ENCODE peak calls at places on chromosomes 13 and 19, in six cellular contexts. V is psoas muscle, E is mucosa of descending colon, S is GM23338, H is lower lobe of right lung, K is fibroblast of lung. T is an unnamed sample. For H3K4me1, the result is how much of the 10 kb centered on the place peaks cover.

GRCh38 chr13:71867101-71867814 is at the start of gene DACH1:
- DNase-seq in V (peak), E (peak), S (peak), H (peak), K (peak), T (peak)

GRCh38 chr13:97359181-97360057 is 74.5 kb upstream of the RAP2A start:
- DNase-seq in V (no peak), E (peak), S (peak), H (no peak), K (peak), T (no peak)

GRCh38 chr13:73364706-73365105 is 305.9 kb downstream of the KLF5 start:
- DNase-seq in V (no peak), E (peak), S (no peak), H (no peak), K (no peak), T (no peak)

GRCh38 chr19:12833747-12834417 is 497 bp downstream of the RTBDN start:
- DNase-seq in V (no peak), E (no peak), S (peak), H (no peak), K (no peak), T (no peak)

GRCh38 chr19:55647732-55648656 is at the start of gene CCDC106:
- DNase-seq in V (peak), E (peak), S (peak), H (peak), K (peak), T (peak)

GRCh38 chr19:13024958-13025653 is 29.8 kb downstream of the NFIX start:
- DNase-seq in V (peak), E (peak), S (peak), H (peak), K (peak), T (no peak)

GRCh38 chr13:93521307-93521706 is 294.7 kb downstream of the GPC6 start:
- DNase-seq in V (no peak), E (no peak), S (no peak), H (no peak), K (no peak), T (no peak)

GRCh38 chr13:99382428-99383133 is 75.4 kb upstream of the GPR183 start:
- DNase-seq in V (no peak), E (peak), S (no peak), H (no peak), K (no peak), T (no peak)

GRCh38 chr13:91693466-91693865 is 295.0 kb downstream of the GPC5 start:
- DNase-seq in V (no peak), E (no peak), S (no peak), H (no peak), K (no peak), T (no peak)

GRCh38 chr13:50531917-50532899 is 311.3 kb downstream of the DLEU7 start:
- DNase-seq in V (no peak), E (peak), S (no peak), H (no peak), K (peak), T (no peak)

GRCh38 chr19:53545271-53546065 is 7.5 kb downstream of the ZNF331 start:
- DNase-seq in V (no peak), E (no peak), S (peak), H (no peak), K (peak), T (no peak)

GRCh38 chr13:110546933-110547332 is 14.6 kb downstream of the RAB20 start:
- DNase-seq in V (peak), E (peak), S (no peak), H (peak), K (peak), T (peak)

GRCh38 chr19:10908380-10908960 is 20.0 kb downstream of the YIPF2 start:
- DNase-seq in V (no peak), E (no peak), S (no peak), H (no peak), K (no peak), T (no peak)

GRCh38 chr13:83065136-83065535 is 817.1 kb downstream of the SLITRK1 start:
- DNase-seq in V (peak), E (peak), S (no peak), H (no peak), K (peak), T (no peak)

GRCh38 chr13:76992548-76993001 is 694 bp downstream of the CLN5 start:
- DNase-seq in V (no peak), E (peak), S (peak), H (no peak), K (peak), T (no peak)

DNA sequence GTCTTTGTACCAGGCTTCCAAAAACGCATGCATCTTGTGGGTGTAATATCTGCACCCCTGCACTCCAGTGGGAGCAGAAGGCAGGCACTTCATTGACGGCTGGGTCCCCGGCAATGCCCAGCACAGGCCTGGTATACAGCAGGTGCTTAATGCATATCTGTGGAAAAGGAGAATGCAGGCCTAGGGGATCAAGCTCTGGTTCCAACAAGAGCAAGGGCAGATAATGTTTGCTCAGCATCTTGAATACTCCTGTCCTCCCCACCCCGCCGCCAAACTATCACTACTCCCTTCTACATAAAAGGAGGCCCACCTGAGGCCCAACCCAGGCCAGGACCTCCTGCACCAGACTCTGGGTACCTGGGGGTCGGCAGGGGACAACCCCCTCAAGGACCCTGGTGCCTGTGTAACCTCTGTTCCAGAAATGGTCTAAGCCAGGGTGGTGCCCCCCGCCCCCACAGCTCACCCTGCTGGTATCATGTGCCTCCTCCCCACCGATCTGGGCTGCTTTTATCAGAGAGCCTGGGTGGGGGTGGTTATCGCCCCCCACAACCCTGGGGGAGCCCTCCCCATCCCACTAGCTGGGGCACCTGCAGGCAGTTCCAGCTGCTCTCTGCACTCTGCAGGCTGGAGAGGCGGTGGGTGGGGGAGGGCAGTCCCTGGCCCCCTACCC is 4.8 kb downstream of the KLF16 start:
- DNase-seq in V (no peak), E (no peak), S (no peak), H (no peak), K (no peak), T (no peak)
- H3K4me1 ChIP-seq in V (under half), E (half or more), S (half or more), H (half or more), K (under half), T (half or more)

GRCh38 chr19:1945899-1946298 is 4.9 kb downstream of the CSNK1G2 start:
- DNase-seq in V (no peak), E (peak), S (peak), H (no peak), K (peak), T (no peak)
- TF ChIP-seq CTCF in V (peak), E (peak), S (peak), H (peak), K (peak), T (peak)

DNA sequence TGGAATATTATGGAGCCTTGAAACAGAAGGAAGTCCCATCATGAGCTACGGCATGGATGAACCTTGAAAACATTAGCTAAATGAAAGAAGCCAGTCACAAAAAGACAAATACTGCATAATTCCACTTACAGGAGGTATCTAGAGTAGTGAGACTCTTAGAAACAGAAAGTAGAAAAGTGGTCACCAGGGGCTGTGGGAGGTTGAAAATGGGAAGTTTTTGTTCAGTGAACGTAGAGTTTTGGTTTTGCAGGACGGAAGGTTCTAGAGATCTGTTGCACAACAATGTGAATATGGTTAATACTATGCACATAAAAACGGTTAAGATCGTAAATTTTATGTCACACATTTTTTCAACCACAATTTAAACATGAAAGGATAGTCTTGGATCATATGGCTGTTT is 11.9 kb upstream of the SLC10A2 start:
- DNase-seq in V (no peak), E (no peak), S (no peak), H (no peak), K (no peak), T (no peak)
- H3K4me1 ChIP-seq in V (under half), E (under half), S (under half), H (under half), K (under half), T (under half)

DNA sequence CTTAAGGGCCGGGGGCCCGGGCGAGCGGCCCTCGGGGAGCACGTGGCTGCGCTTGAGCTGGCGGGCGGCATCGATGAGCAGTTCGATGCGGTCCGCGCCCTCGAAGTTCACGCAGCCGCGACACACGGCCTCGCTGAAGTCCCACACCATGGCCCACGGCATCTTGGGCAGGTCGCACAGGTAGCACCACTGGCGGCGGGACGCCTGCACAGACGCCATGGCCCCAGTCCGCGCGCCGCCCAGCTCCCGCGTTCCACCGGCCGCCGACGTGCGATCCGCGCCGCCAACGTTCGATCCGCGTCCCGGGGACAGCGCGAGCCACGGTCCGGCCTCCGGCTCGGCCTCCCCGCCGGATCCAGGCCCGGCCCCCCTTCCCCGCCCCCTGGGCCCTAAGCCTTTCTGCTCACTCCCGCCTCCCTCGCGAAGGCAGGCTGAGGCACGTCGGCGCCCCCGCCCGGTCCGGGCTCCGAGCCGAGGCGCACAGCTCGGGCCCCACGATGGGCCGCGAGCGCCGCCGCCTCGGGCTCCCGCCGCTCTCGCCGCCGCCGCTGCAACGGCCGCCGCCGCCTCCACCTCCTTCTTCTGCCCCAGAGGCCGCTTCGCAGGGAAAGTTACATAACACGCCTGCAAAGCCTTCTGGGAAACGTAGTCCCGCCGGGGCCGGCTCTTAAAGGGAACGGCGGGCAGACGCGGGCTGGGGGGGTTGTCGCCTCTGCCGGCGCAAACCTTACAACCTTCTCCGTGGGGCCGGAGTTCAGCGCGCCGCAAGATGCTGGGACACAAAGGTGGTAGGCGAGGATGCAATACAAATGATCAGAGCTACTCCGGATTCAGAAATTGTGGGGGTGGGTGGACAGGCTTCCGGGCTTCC is at the start of gene IRF2BP1:
- DNase-seq in V (peak), E (peak), S (peak), H (peak), K (peak), T (peak)
- TF ChIP-seq CTCF in V (no peak), E (no peak), S (no peak), H (no peak), K (no peak), T (peak)

GRCh38 chr19:6242677-6243076 is 37.1 kb downstream of the MLLT1 start:
- DNase-seq in V (no peak), E (no peak), S (no peak), H (peak), K (no peak), T (no peak)
- H3K4me1 ChIP-seq in V (under half), E (under half), S (under half), H (half or more), K (under half), T (half or more)

T was measured in left ventricle myocardium inferior.